ENCODE peak calls at places on chromosomes 13 and 19, in four cellular contexts. One of them, this sample, is unnamed.

GRCh38 chr13:109026266-109026665 is 396.9 kb downstream of the MYO16 start:
- DNase-seq in stomach: no peak
- DNase-seq in heart right ventricle: no peak
- DNase-seq in AG04449: no peak
- DNase-seq in this sample: no peak

GRCh38 chr19:41064974-41065569 is 23.2 kb upstream of the CYP2A13 start:
- DNase-seq in AG04449: no peak
- DNase-seq in heart right ventricle: no peak
- DNase-seq in stomach: no peak
- DNase-seq in this sample: no peak

GRCh38 chr19:28876604-28877123 is 336.3 kb downstream of the UQCRFS1 start:
- DNase-seq in stomach: no peak
- DNase-seq in AG04449: no peak
- DNase-seq in heart right ventricle: no peak
- DNase-seq in this sample: no peak

GRCh38 chr19:4518345-4519171 is at the start of gene PLIN4:
- DNase-seq in heart right ventricle: peak; percentile 85
- DNase-seq in stomach: peak; percentile 89
- DNase-seq in AG04449: no peak
- DNase-seq in this sample: no peak

GRCh38 chr19:34141036-34141435 is 31.3 kb upstream of the LSM14A start:
- DNase-seq in AG04449: no peak
- DNase-seq in heart right ventricle: no peak
- DNase-seq in stomach: no peak
- DNase-seq in this sample: no peak

GRCh38 chr19:57934820-57935665 is at the start of gene ZNF418:
- DNase-seq in heart right ventricle: peak; percentile 44
- DNase-seq in AG04449: peak; percentile 26
- DNase-seq in stomach: peak; percentile 54
- DNase-seq in this sample: peak; percentile 51

GRCh38 chr13:112994781-112995355 is 25.9 kb downstream of the MCF2L start:
- DNase-seq in AG04449: no peak
- DNase-seq in heart right ventricle: no peak
- DNase-seq in stomach: no peak
- DNase-seq in this sample: no peak

GRCh38 chr13:96130818-96131217 is 40.9 kb downstream of the HS6ST3 start:
- DNase-seq in heart right ventricle: no peak
- DNase-seq in AG04449: no peak
- DNase-seq in stomach: no peak
- DNase-seq in this sample: no peak

GRCh38 chr13:99528547-99528946 is 27.3 kb downstream of the TM9SF2 start:
- DNase-seq in AG04449: no peak
- DNase-seq in heart right ventricle: no peak
- DNase-seq in stomach: no peak
- DNase-seq in this sample: peak; percentile 60

GRCh38 chr13:80751854-80752253 is 410.9 kb upstream of the SPRY2 start:
- DNase-seq in AG04449: no peak
- DNase-seq in heart right ventricle: no peak
- DNase-seq in stomach: no peak
- DNase-seq in this sample: no peak

GRCh38 chr13:80753951-80754350 is 413.0 kb upstream of the SPRY2 start:
- DNase-seq in AG04449: no peak
- DNase-seq in heart right ventricle: no peak
- DNase-seq in stomach: no peak
- DNase-seq in this sample: no peak

GRCh38 chr13:80755925-80756324 is 415.0 kb upstream of the SPRY2 start:
- DNase-seq in heart right ventricle: no peak
- DNase-seq in stomach: no peak
- DNase-seq in AG04449: no peak
- DNase-seq in this sample: no peak

GRCh38 chr13:80757694-80758093 is 416.8 kb upstream of the SPRY2 start:
- DNase-seq in AG04449: no peak
- DNase-seq in heart right ventricle: no peak
- DNase-seq in stomach: no peak
- DNase-seq in this sample: no peak
- H3K4me3 ChIP-seq in AG04449: no peak overlapping the region
- H3K4me3 ChIP-seq in heart right ventricle: no peak overlapping the region
- H3K4me3 ChIP-seq in stomach: no peak overlapping the region
- H3K4me3 ChIP-seq in this sample: no peak overlapping the region

GRCh38 chr19:46077815-46078167 is 37.0 kb upstream of the IGFL4 start:
- DNase-seq in stomach: no peak
- DNase-seq in heart right ventricle: no peak
- DNase-seq in AG04449: no peak
- DNase-seq in this sample: no peak
- TF ChIP-seq CTCF in stomach: no peak
- TF ChIP-seq CTCF in heart right ventricle: no peak
- TF ChIP-seq CTCF in AG04449: no peak
- TF ChIP-seq CTCF in this sample: no peak

GRCh38 chr19:10962863-10963262 is 2.0 kb downstream of the SMARCA4 start:
- DNase-seq in stomach: no peak
- DNase-seq in heart right ventricle: no peak
- DNase-seq in AG04449: no peak
- DNase-seq in this sample: no peak
- H3K4me3 ChIP-seq in stomach: no peak overlapping the region
- H3K4me3 ChIP-seq in heart right ventricle: no peak overlapping the region
- H3K4me3 ChIP-seq in AG04449: peak overlapping the region; percentile 16
- H3K4me3 ChIP-seq in this sample: no peak overlapping the region

GRCh38 chr13:86464193-86464592 is 665.0 kb upstream of the SLITRK6 start:
- DNase-seq in AG04449: no peak
- DNase-seq in heart right ventricle: no peak
- DNase-seq in stomach: no peak
- DNase-seq in this sample: no peak
- TF ChIP-seq CTCF in AG04449: no peak
- TF ChIP-seq CTCF in heart right ventricle: peak; percentile 2
- TF ChIP-seq CTCF in stomach: no peak
- TF ChIP-seq CTCF in this sample: no peak

GRCh38 chr19:7788933-7789323 is 25.9 kb downstream of the CLEC4M start:
- DNase-seq in AG04449: no peak
- DNase-seq in stomach: no peak
- DNase-seq in heart right ventricle: no peak
- DNase-seq in this sample: no peak
- H3K4me3 ChIP-seq in AG04449: no peak overlapping the region
- H3K4me3 ChIP-seq in stomach: no peak overlapping the region
- H3K4me3 ChIP-seq in heart right ventricle: peak overlapping the region; percentile 7
- H3K4me3 ChIP-seq in this sample: no peak overlapping the region

DNA sequence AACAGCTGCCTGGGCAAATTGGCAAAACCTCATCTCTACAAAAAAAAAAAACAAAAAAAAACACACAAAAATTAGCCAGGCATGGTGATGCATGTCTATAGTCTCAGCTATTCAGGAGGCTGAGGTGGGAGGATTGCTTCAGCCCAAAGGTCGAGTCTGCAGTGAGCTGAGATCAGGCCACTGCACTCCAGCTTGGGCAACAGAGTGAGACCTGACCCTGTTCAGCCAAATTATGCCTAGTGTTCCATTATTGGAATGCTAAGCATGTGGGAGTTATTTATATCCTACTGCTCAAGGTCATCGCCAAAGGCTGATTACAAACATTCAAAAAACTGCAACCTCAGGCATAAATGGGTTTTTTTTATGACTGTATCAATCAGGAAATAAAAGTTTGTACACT is 1251.0 kb upstream of the PCDH9 start:
- DNase-seq in AG04449: no peak
- DNase-seq in heart right ventricle: no peak
- DNase-seq in stomach: no peak
- DNase-seq in this sample: no peak
- TF ChIP-seq CTCF in AG04449: no peak
- TF ChIP-seq CTCF in heart right ventricle: no peak
- TF ChIP-seq CTCF in stomach: no peak
- TF ChIP-seq CTCF in this sample: no peak

DNA sequence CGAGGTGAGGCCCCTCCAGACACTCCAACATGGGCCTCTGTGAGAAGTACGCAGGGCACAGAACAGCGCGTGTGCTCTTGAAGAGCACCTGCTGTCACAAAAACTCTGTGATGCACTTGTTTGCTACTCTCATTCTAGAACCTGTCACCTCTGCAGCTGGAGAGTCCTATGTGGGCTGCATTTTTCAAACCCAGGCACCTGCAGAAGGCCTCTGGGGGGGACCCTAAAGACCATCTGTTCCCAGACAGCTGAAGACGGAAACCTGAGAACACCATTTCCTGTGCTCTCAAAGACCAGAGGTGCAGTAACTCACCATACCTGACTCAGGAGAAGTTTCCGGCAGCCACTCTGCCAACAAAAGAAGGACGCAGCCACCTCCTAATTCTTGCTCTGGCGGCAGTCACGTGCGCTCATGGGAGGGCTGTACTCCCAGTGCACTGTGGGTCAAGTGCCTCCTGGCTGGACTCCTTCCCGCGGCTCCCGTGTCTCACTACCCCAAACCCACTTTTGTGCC is 28.1 kb downstream of the RANBP3 start:
- DNase-seq in AG04449: no peak
- DNase-seq in heart right ventricle: peak; percentile 71
- DNase-seq in stomach: peak; percentile 76
- DNase-seq in this sample: no peak
- H3K4me3 ChIP-seq in AG04449: no peak overlapping the region
- H3K4me3 ChIP-seq in heart right ventricle: no peak overlapping the region
- H3K4me3 ChIP-seq in stomach: no peak overlapping the region
- H3K4me3 ChIP-seq in this sample: no peak overlapping the region

DNA sequence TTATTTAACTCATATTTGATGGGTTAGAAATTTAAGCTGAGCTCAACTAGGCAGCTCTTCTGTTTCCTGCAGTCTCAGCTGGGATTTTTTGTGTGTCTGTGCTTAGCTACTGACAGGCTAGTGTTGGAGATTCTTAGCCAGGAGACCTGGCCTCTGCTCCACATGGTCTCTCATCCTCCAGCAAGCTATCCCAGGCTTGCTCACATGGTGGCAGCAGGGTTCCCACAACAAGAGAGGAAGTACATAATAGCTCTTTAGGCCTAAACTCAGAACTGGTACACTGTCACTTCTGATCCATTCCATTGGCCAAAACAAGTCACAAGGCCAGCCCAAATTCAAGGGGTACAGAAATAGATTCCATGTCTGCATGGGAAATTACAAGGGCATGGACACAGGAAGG is 406.2 kb downstream of the SUCLA2 start:
- DNase-seq in AG04449: no peak
- DNase-seq in stomach: no peak
- DNase-seq in heart right ventricle: no peak
- DNase-seq in this sample: no peak
- TF ChIP-seq CTCF in AG04449: no peak
- TF ChIP-seq CTCF in stomach: no peak
- TF ChIP-seq CTCF in heart right ventricle: no peak
- TF ChIP-seq CTCF in this sample: no peak

This sample was measured in Peyer's patch.